ENCODE peak calls at places on chromosomes 11 and 22, in eight cellular contexts. Q is GM23248; I is activated T-cell treated with anti-CD3 and anti-CD28 coated beads for 1 hour; U is stimulated activated CD4-positive, alpha-beta T cell treated with anti-CD3 and anti-CD28 coated beads, Interleukin-4, amount 100 ng/mL, for 24 hours; L is neural crest cell; A is AG04450; O is AG04449; F is NCI-H460. M is an unnamed sample.

GRCh38 chr11:17753153-17753552 is 18.6 kb downstream of the KCNC1 start:
- DNase-seq in F (no peak), L (no peak), I (no peak), Q (no peak), U (no peak), O (no peak), A (no peak), M (no peak)

GRCh38 chr11:126456783-126457542 is 101.5 kb downstream of the ST3GAL4 start:
- DNase-seq in U (no peak), L (no peak), A (no peak), O (no peak), Q (no peak), I (no peak), F (no peak), M (no peak)

GRCh38 chr22:29581799-29582198 is 886 bp upstream of the NIPSNAP1 start:
- DNase-seq in L (no peak), A (no peak), Q (no peak), O (no peak), I (no peak), F (no peak), U (no peak), M (no peak)

GRCh38 chr11:111378773-111379499 is at the start of gene POU2AF1:
- DNase-seq in F (no peak), L (no peak), A (no peak), Q (peak), I (peak), U (peak), O (no peak), M (peak)

GRCh38 chr11:83459802-83460201 is 173.6 kb upstream of the CCDC90B start:
- DNase-seq in A (no peak), O (no peak), F (no peak), Q (peak), U (no peak), L (no peak), I (no peak), M (no peak)

GRCh38 chr11:12017865-12018453 is 9.5 kb upstream of the DKK3 start:
- DNase-seq in U (no peak), A (no peak), F (no peak), Q (peak), L (no peak), O (no peak), I (no peak), M (no peak)

GRCh38 chr22:50329236-50329635 is 2.4 kb upstream of the DENND6B start:
- DNase-seq in I (no peak), U (peak), O (no peak), L (no peak), F (no peak), A (no peak), Q (peak), M (no peak)

GRCh38 chr11:94151903-94152677 is 23.4 kb downstream of the PANX1 start:
- DNase-seq in F (peak), I (no peak), L (no peak), A (no peak), Q (peak), O (no peak), U (peak), M (peak)

GRCh38 chr11:129611661-129612566 is 203.7 kb upstream of the TMEM45B start:
- DNase-seq in U (no peak), I (no peak), A (no peak), Q (peak), L (no peak), F (no peak), O (no peak), M (no peak)

GRCh38 chr11:88231894-88232482 is 56.7 kb upstream of the RAB38 start:
- DNase-seq in Q (peak), F (peak), I (no peak), O (no peak), U (peak), L (no peak), A (peak), M (peak)

GRCh38 chr11:120203626-120204025 is 7.2 kb upstream of the OAF start:
- DNase-seq in F (no peak), L (no peak), Q (no peak), U (no peak), A (no peak), I (no peak), O (no peak), M (no peak)

M was measured in AG20443.